ENCODE peak calls at places on chromosome 6, in eight cellular contexts. S is fibroblast of pulmonary artery, H is retina, V is germinal center, E is kidney glomerular epithelial cell, Z is ACHN, O is fibroblast of lung, T is LoVo. X is an unnamed sample.

GRCh38 chr6:35624341-35625070 is 64.2 kb downstream of the FKBP5 start:
- DNase-seq in H (no peak), T (no peak), V (no peak), Z (peak), E (no peak), S (peak), O (peak), X (peak)

GRCh38 chr6:169971171-169971861 is 219.9 kb downstream of the ERMARD start:
- DNase-seq in O (no peak), V (no peak), T (no peak), S (no peak), H (no peak), Z (no peak), E (no peak), X (no peak)

GRCh38 chr6:143545165-143545564 is 33.6 kb upstream of the FUCA2 start:
- DNase-seq in S (no peak), Z (no peak), V (no peak), H (no peak), T (no peak), E (no peak), O (no peak), X (no peak)

GRCh38 chr6:139376604-139377218 is 2.3 kb upstream of the CITED2 start:
- DNase-seq in Z (peak), O (peak), T (peak), E (peak), S (peak), H (peak), V (no peak), X (no peak)

GRCh38 chr6:143323729-143324465 is 126.6 kb downstream of the ADAT2 start:
- DNase-seq in T (no peak), O (no peak), Z (no peak), S (no peak), V (no peak), H (no peak), E (no peak), X (no peak)

GRCh38 chr6:2839982-2840793 is 1.5 kb downstream of the SERPINB1 start:
- DNase-seq in V (no peak), S (no peak), H (no peak), O (no peak), T (peak), Z (peak), E (peak), X (no peak)

GRCh38 chr6:37239511-37239910 is 18.1 kb upstream of the TBC1D22B start:
- DNase-seq in H (no peak), E (no peak), Z (no peak), T (no peak), O (peak), V (no peak), S (peak), X (no peak)

GRCh38 chr6:48426636-48427035 is 315.6 kb upstream of the PTCHD4 start:
- DNase-seq in O (peak), V (no peak), Z (no peak), E (peak), S (peak), H (no peak), T (no peak), X (no peak)

GRCh38 chr6:94323853-94324252 is 904.5 kb upstream of the EPHA7 start:
- DNase-seq in T (no peak), H (no peak), E (peak), V (no peak), Z (peak), S (peak), O (peak), X (no peak)

GRCh38 chr6:22364314-22364713 is 67.5 kb upstream of the PRL start:
- DNase-seq in O (no peak), Z (no peak), E (peak), H (peak), S (no peak), T (no peak), V (no peak), X (no peak)

GRCh38 chr6:35691027-35691824 is 2.5 kb upstream of the FKBP5 start:
- DNase-seq in H (no peak), T (no peak), E (no peak), Z (no peak), O (peak), S (peak), V (no peak), X (peak)

GRCh38 chr6:125611573-125612399 is 137.6 kb upstream of the HEY2 start:
- DNase-seq in S (peak), H (peak), T (no peak), Z (no peak), V (no peak), E (peak), O (peak), X (no peak)

GRCh38 chr6:11126876-11127275 is 15.4 kb upstream of the ERVFRD-1 start:
- DNase-seq in E (no peak), Z (no peak), S (no peak), H (no peak), V (no peak), O (no peak), T (no peak), X (no peak)

GRCh38 chr6:166413491-166413951 is 30.8 kb upstream of the MPC1 start:
- DNase-seq in T (no peak), H (no peak), V (no peak), Z (no peak), S (no peak), E (no peak), O (no peak), X (no peak)